ENCODE peak calls at places on chromosomes 4 and X, in four cellular contexts. U is CD8-positive, alpha-beta T cell; F is heart right ventricle; J is right lobe of liver. L is an unnamed sample. For H3K4me1, the result is how much of the 10 kb centered on the place peaks cover.

GRCh38 chr4:78606530-78607095 is 55.0 kb downstream of the ANXA3 start:
- DNase-seq in J (no peak), U (no peak), F (no peak), L (no peak)

GRCh38 chr4:110394871-110395270 is 81.1 kb upstream of the ENPEP start:
- DNase-seq in U (no peak), J (no peak), F (no peak), L (no peak)

GRCh38 chr4:844752-845232 is 18.9 kb upstream of the CPLX1 start:
- DNase-seq in U (no peak), J (peak), F (no peak), L (no peak)

GRCh38 chrX:107659768-107660167 is 31.5 kb downstream of the PRPS1 start:
- DNase-seq in F (no peak), U (no peak), J (no peak), L (no peak)

GRCh38 chr4:119321921-119322687 is at the start of gene FABP2:
- DNase-seq in U (no peak), J (no peak), F (no peak), L (no peak)

GRCh38 chr4:11614426-11614825 is 185.7 kb upstream of the HS3ST1 start:
- DNase-seq in F (no peak), U (no peak), J (no peak), L (no peak)

GRCh38 chr4:134958862-134959261 is 757.3 kb upstream of the PABPC4L start:
- DNase-seq in J (no peak), U (no peak), F (no peak), L (no peak)

GRCh38 chr4:57064811-57065711 is 45.1 kb downstream of the IGFBP7 start:
- DNase-seq in F (peak), U (no peak), J (no peak), L (peak)

GRCh38 chrX:79270401-79270800 is 96.7 kb downstream of the ITM2A start:
- DNase-seq in U (peak), F (peak), J (no peak), L (no peak)

GRCh38 chrX:39313149-39313548 is 511.9 kb downstream of the MID1IP1 start:
- DNase-seq in J (no peak), U (no peak), F (no peak), L (no peak)

GRCh38 chr4:128854433-128854832 is 44.9 kb downstream of the JADE1 start:
- DNase-seq in U (peak), J (no peak), F (no peak), L (no peak)

GRCh38 chr4:189974056-189974455 is 33.4 kb downstream of the FRG1 start:
- DNase-seq in U (no peak), F (no peak), J (no peak), L (no peak)

GRCh38 chr4:84565951-84566350 is 17.0 kb upstream of the CDS1 start:
- DNase-seq in J (no peak), U (no peak), F (no peak), L (no peak)

GRCh38 chr4:87121332-87122065 is 98.9 kb downstream of the KLHL8 start:
- DNase-seq in F (no peak), J (no peak), U (no peak), L (no peak)
- H3K4me1 ChIP-seq in F (half or more), J (under half), U (under half), L (under half)

GRCh38 chr4:180557348-180557747 is 1685.9 kb upstream of the TENM3 start:
- DNase-seq in J (no peak), U (no peak), F (no peak), L (no peak)
- TF ChIP-seq CTCF in J (no peak), U (no peak), F (no peak), L (no peak)

DNA sequence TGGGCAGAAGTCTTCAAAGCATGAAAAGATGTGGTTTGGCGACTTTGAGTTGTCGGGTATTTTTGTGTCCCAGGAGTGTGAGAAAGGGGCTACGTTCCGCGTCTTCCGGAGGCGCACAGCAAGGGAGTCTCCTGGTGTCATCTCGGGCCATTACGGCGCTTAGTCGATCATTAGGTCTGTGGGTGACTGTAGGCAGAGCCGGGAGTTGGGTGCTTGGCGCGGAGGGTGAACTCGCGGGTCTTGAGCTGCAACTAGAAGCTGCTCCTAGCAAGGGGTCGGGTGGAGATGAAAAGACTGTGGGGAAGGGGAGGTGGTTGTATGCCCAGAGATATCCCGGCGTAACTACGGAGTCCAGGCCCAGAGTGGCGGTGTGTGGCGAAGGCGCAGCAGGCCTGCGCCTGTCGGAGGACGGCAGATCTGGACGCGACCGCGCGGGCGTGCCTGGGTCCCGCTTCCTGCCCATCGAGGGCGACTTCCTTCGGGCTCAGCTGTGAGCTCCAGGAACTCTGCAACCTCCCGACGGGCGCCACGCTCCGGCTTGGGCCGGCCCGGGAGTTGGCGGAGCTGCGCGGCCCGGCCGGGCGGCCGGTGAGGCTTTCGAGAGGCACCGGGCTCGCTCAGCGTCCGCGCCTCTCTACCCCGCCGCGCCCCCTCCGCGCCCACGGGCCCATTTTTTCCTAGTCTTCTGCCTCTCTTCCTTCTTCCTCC is 2.7 kb upstream of the NKX3-2 start:
- DNase-seq in U (no peak), F (no peak), J (no peak), L (no peak)
- H3K4me3 ChIP-seq in U (peak), F (peak), J (peak), L (peak)

GRCh38 chrX:56800801-56801200 is 71.8 kb downstream of the NBDY start:
- DNase-seq in F (no peak), U (peak), J (no peak), L (no peak)
- H3K4me1 ChIP-seq in F (under half), U (under half), J (under half), L (under half)

L was measured in uterus.